ENCODE peak calls at places on chromosomes 12 and 14, in nine cellular contexts. A, V, W, G, X, Q, S, P and Z are unnamed samples.

GRCh38 chr14:99698642-99699041 is 14.5 kb downstream of the CYP46A1 start:
- DNase-seq in G (no peak), V (no peak), Q (no peak), P (no peak), S (no peak), A (no peak), W (no peak), X (no peak), Z (no peak)

GRCh38 chr12:41032386-41032785 is 155.7 kb upstream of the PDZRN4 start:
- DNase-seq in S (no peak), A (no peak), X (no peak), Q (no peak), V (no peak), G (no peak), P (no peak), W (no peak), Z (no peak)

GRCh38 chr14:33646692-33647260 is 304.1 kb downstream of the EGLN3 start:
- DNase-seq in A (no peak), G (no peak), X (no peak), V (no peak), W (no peak), S (no peak), Q (peak), P (no peak), Z (no peak)

GRCh38 chr12:28631831-28632230 is 441.6 kb downstream of the CCDC91 start:
- DNase-seq in V (no peak), S (no peak), G (no peak), A (no peak), W (no peak), P (no peak), Q (peak), X (no peak), Z (no peak)

GRCh38 chr12:95922231-95922630 is 20.2 kb downstream of the CCDC38 start:
- DNase-seq in P (no peak), A (no peak), V (no peak), S (no peak), G (no peak), Q (no peak), X (no peak), W (no peak), Z (no peak)

GRCh38 chr14:55107766-55108554 is 21.1 kb upstream of the LGALS3 start:
- DNase-seq in P (peak), V (no peak), W (no peak), X (no peak), G (no peak), S (peak), Q (peak), A (peak), Z (no peak)

GRCh38 chr12:54415223-54415929 is 3.7 kb downstream of the ITGA5 start:
- DNase-seq in V (no peak), P (no peak), W (no peak), Q (no peak), G (no peak), A (no peak), X (no peak), S (no peak), Z (no peak)

GRCh38 chr12:42912367-42912766 is 322.8 kb upstream of the PRICKLE1 start:
- DNase-seq in Q (no peak), V (no peak), X (no peak), A (no peak), P (no peak), S (no peak), W (no peak), G (no peak), Z (no peak)

GRCh38 chr12:1013618-1014489 is 22.8 kb downstream of the ERC1 start:
- DNase-seq in Q (peak), W (no peak), A (peak), P (no peak), X (no peak), G (no peak), V (no peak), S (no peak), Z (no peak)

GRCh38 chr12:92208613-92209121 is 63.0 kb upstream of the BTG1 start:
- DNase-seq in V (peak), Q (peak), A (peak), W (no peak), P (no peak), G (peak), X (no peak), S (peak), Z (peak)

GRCh38 chr12:85866929-85867776 is 6.9 kb upstream of the NTS start:
- DNase-seq in P (no peak), V (peak), W (no peak), Q (peak), S (peak), X (peak), G (no peak), A (peak), Z (peak)

GRCh38 chr12:62656576-62657362 is 190.1 kb downstream of the MON2 start:
- DNase-seq in X (no peak), Q (no peak), W (no peak), P (no peak), V (no peak), S (no peak), G (no peak), A (no peak), Z (no peak)

GRCh38 chr14:76086636-76087035 is 65.1 kb upstream of the GPATCH2L start:
- DNase-seq in A (no peak), W (no peak), P (no peak), V (no peak), G (no peak), X (no peak), S (no peak), Q (no peak), Z (no peak)

GRCh38 chr12:132174703-132175490 is 30.6 kb downstream of the NOC4L start:
- DNase-seq in X (no peak), Q (no peak), P (no peak), W (no peak), G (no peak), A (no peak), S (no peak), V (no peak), Z (peak)

GRCh38 chr12:130633771-130634170 is 82.3 kb downstream of the RIMBP2 start:
- DNase-seq in Q (no peak), X (peak), V (no peak), S (no peak), W (no peak), A (no peak), G (no peak), P (no peak), Z (no peak)

GRCh38 chr14:70033561-70033960 is 154.3 kb downstream of the SMOC1 start:
- DNase-seq in V (no peak), P (no peak), X (no peak), W (no peak), S (no peak), Q (no peak), A (no peak), G (no peak), Z (no peak)

GRCh38 chr14:74510211-74510931 is 16.8 kb downstream of the ISCA2 start:
- DNase-seq in W (no peak), X (no peak), V (no peak), A (no peak), P (no peak), G (no peak), Q (peak), S (no peak), Z (no peak)

GRCh38 chr12:113770389-113770865 is 195.7 kb downstream of the RBM19 start:
- DNase-seq in Q (no peak), S (no peak), G (no peak), V (no peak), W (no peak), A (no peak), X (no peak), P (no peak), Z (no peak)